ENCODE peak calls at places on chromosomes 6 and 20, in six cellular contexts. U, A, C, D, Q and G are unnamed samples.

GRCh38 chr6:170049641-170050491 is 241.0 kb downstream of the DLL1 start:
- DNase-seq in C (no peak), Q (no peak), U (no peak), D (no peak), A (peak; percentile 11), G (no peak)

GRCh38 chr20:57545927-57546662 is 14.8 kb upstream of the PCK1 start:
- DNase-seq in Q (no peak), A (no peak), U (no peak), D (no peak), C (no peak), G (no peak)

GRCh38 chr6:57173886-57174510 is 1.9 kb downstream of the BAG2 start:
- DNase-seq in Q (no peak), C (no peak), D (no peak), A (no peak), U (peak; percentile 48), G (peak; percentile 49)

GRCh38 chr6:83047065-83047754 is 18.4 kb downstream of the UBE3D start:
- DNase-seq in U (no peak), A (no peak), C (no peak), Q (no peak), D (no peak), G (no peak)

GRCh38 chr6:103983000-103983399 is 876.7 kb downstream of the HACE1 start:
- DNase-seq in A (no peak), Q (no peak), U (no peak), D (no peak), C (no peak), G (no peak)

GRCh38 chr6:112253505-112253841 is 894 bp downstream of the LAMA4 start:
- DNase-seq in U (no peak), D (no peak), C (no peak), A (no peak), Q (no peak), G (no peak)

GRCh38 chr6:151627689-151628444 is 134.1 kb downstream of the CCDC170 start:
- DNase-seq in D (no peak), U (no peak), C (no peak), A (no peak), Q (no peak), G (peak; percentile 22)

GRCh38 chr20:32300647-32301046 is 23.2 kb downstream of the KIF3B start:
- DNase-seq in A (no peak), Q (no peak), D (no peak), U (no peak), C (no peak), G (no peak)